ENCODE peak calls at places on chromosomes 16 and 17, in eight cellular contexts. One of them, this sample, is unnamed.
A peak's percentile ranks its signal among the peaks of the same experiment; 100 is the strongest.

GRCh38 chr16:31505483-31505882 is 2.7 kb downstream of the RUSF1 start:
- DNase-seq in astrocyte of the spinal cord: no peak
- DNase-seq in GM23248: no peak
- DNase-seq in adrenal gland: no peak
- DNase-seq in heart right ventricle: no peak
- DNase-seq in bronchial epithelial cell: no peak
- DNase-seq in cardiac fibroblast: no peak
- DNase-seq in fibroblast of pulmonary artery: no peak
- DNase-seq in this sample: no peak

GRCh38 chr16:17304814-17305169 is 166.0 kb downstream of the XYLT1 start:
- DNase-seq in astrocyte of the spinal cord: no peak
- DNase-seq in GM23248: no peak
- DNase-seq in adrenal gland: peak; percentile 67
- DNase-seq in heart right ventricle: no peak
- DNase-seq in bronchial epithelial cell: no peak
- DNase-seq in cardiac fibroblast: no peak
- DNase-seq in fibroblast of pulmonary artery: no peak
- DNase-seq in this sample: no peak

GRCh38 chr17:77140878-77141767 is at the start of gene SEC14L1:
- DNase-seq in astrocyte of the spinal cord: no peak
- DNase-seq in GM23248: peak; percentile 77
- DNase-seq in adrenal gland: peak; percentile 80
- DNase-seq in heart right ventricle: no peak
- DNase-seq in bronchial epithelial cell: no peak
- DNase-seq in cardiac fibroblast: peak; percentile 47
- DNase-seq in fibroblast of pulmonary artery: peak; percentile 54
- DNase-seq in this sample: no peak

GRCh38 chr16:89643769-89644300 is 13.7 kb downstream of the CHMP1A start:
- DNase-seq in astrocyte of the spinal cord: no peak
- DNase-seq in GM23248: no peak
- DNase-seq in adrenal gland: no peak
- DNase-seq in heart right ventricle: no peak
- DNase-seq in bronchial epithelial cell: no peak
- DNase-seq in cardiac fibroblast: no peak
- DNase-seq in fibroblast of pulmonary artery: no peak
- DNase-seq in this sample: no peak

GRCh38 chr17:42866631-42867575 is 15.9 kb downstream of the AOC3 start:
- DNase-seq in astrocyte of the spinal cord: no peak
- DNase-seq in GM23248: no peak
- DNase-seq in adrenal gland: no peak
- DNase-seq in heart right ventricle: no peak
- DNase-seq in bronchial epithelial cell: no peak
- DNase-seq in cardiac fibroblast: no peak
- DNase-seq in fibroblast of pulmonary artery: no peak
- DNase-seq in this sample: no peak

GRCh38 chr16:81366316-81366932 is 51.7 kb downstream of the GAN start:
- DNase-seq in astrocyte of the spinal cord: peak; percentile 60
- DNase-seq in GM23248: peak; percentile 70
- DNase-seq in adrenal gland: no peak
- DNase-seq in heart right ventricle: no peak
- DNase-seq in bronchial epithelial cell: peak; percentile 58
- DNase-seq in cardiac fibroblast: peak; percentile 73
- DNase-seq in fibroblast of pulmonary artery: peak; percentile 77
- DNase-seq in this sample: no peak

GRCh38 chr16:47460755-47461597 is at the start of the genes ITFG1 and PHKB:
- DNase-seq in astrocyte of the spinal cord: peak; percentile 95
- DNase-seq in GM23248: peak; percentile 96
- DNase-seq in adrenal gland: peak; percentile 94
- DNase-seq in heart right ventricle: peak; percentile 93
- DNase-seq in bronchial epithelial cell: peak; percentile 77
- DNase-seq in cardiac fibroblast: peak; percentile 93
- DNase-seq in fibroblast of pulmonary artery: peak; percentile 92
- DNase-seq in this sample: peak; percentile 25

GRCh38 chr16:55465077-55465896 is 13.7 kb upstream of the MMP2 start:
- DNase-seq in astrocyte of the spinal cord: peak; percentile 86
- DNase-seq in GM23248: peak; percentile 86
- DNase-seq in adrenal gland: peak; percentile 97
- DNase-seq in heart right ventricle: peak; percentile 87
- DNase-seq in bronchial epithelial cell: peak; percentile 70
- DNase-seq in cardiac fibroblast: peak; percentile 91
- DNase-seq in fibroblast of pulmonary artery: peak; percentile 90
- DNase-seq in this sample: no peak

GRCh38 chr16:57742543-57742942 is 7.0 kb downstream of the KATNB1 start:
- DNase-seq in astrocyte of the spinal cord: no peak
- DNase-seq in GM23248: no peak
- DNase-seq in adrenal gland: no peak
- DNase-seq in heart right ventricle: no peak
- DNase-seq in bronchial epithelial cell: no peak
- DNase-seq in cardiac fibroblast: no peak
- DNase-seq in fibroblast of pulmonary artery: no peak
- DNase-seq in this sample: no peak

GRCh38 chr17:57243171-57243622 is 13.1 kb upstream of the MSI2 start:
- DNase-seq in astrocyte of the spinal cord: peak; percentile 54
- DNase-seq in GM23248: peak; percentile 78
- DNase-seq in adrenal gland: peak; percentile 87
- DNase-seq in heart right ventricle: peak; percentile 63
- DNase-seq in bronchial epithelial cell: peak; percentile 53
- DNase-seq in cardiac fibroblast: peak; percentile 75
- DNase-seq in fibroblast of pulmonary artery: peak; percentile 79
- DNase-seq in this sample: no peak

GRCh38 chr16:86171329-86171728 is 272.4 kb downstream of the IRF8 start:
- DNase-seq in astrocyte of the spinal cord: no peak
- DNase-seq in GM23248: peak; percentile 38
- DNase-seq in adrenal gland: no peak
- DNase-seq in heart right ventricle: no peak
- DNase-seq in bronchial epithelial cell: no peak
- DNase-seq in cardiac fibroblast: peak; percentile 23
- DNase-seq in fibroblast of pulmonary artery: peak; percentile 6
- DNase-seq in this sample: peak; percentile 63

GRCh38 chr16:55386534-55387296 is 62.7 kb downstream of the IRX6 start:
- DNase-seq in astrocyte of the spinal cord: no peak
- DNase-seq in GM23248: no peak
- DNase-seq in adrenal gland: no peak
- DNase-seq in heart right ventricle: no peak
- DNase-seq in bronchial epithelial cell: peak; percentile 88
- DNase-seq in cardiac fibroblast: no peak
- DNase-seq in fibroblast of pulmonary artery: no peak
- DNase-seq in this sample: no peak

GRCh38 chr16:30797670-30798309 is 10.8 kb upstream of the ZNF629 start:
- DNase-seq in astrocyte of the spinal cord: no peak
- DNase-seq in GM23248: no peak
- DNase-seq in adrenal gland: no peak
- DNase-seq in heart right ventricle: no peak
- DNase-seq in bronchial epithelial cell: no peak
- DNase-seq in cardiac fibroblast: no peak
- DNase-seq in fibroblast of pulmonary artery: no peak
- DNase-seq in this sample: no peak

GRCh38 chr16:16075463-16076399 is 126.3 kb downstream of the ABCC1 start:
- DNase-seq in astrocyte of the spinal cord: no peak
- DNase-seq in GM23248: no peak
- DNase-seq in adrenal gland: peak; percentile 79
- DNase-seq in heart right ventricle: peak; percentile 29
- DNase-seq in bronchial epithelial cell: no peak
- DNase-seq in cardiac fibroblast: no peak
- DNase-seq in fibroblast of pulmonary artery: no peak
- DNase-seq in this sample: peak; percentile 31

GRCh38 chr16:66189951-66190350 is 176.5 kb upstream of the CDH5 start:
- DNase-seq in astrocyte of the spinal cord: peak; percentile 90
- DNase-seq in GM23248: peak; percentile 75
- DNase-seq in adrenal gland: no peak
- DNase-seq in heart right ventricle: no peak
- DNase-seq in bronchial epithelial cell: peak; percentile 88
- DNase-seq in cardiac fibroblast: peak; percentile 64
- DNase-seq in fibroblast of pulmonary artery: peak; percentile 63
- DNase-seq in this sample: no peak

GRCh38 chr17:61414936-61415251 is 15.3 kb downstream of the TBX2 start:
- DNase-seq in astrocyte of the spinal cord: no peak
- DNase-seq in GM23248: no peak
- DNase-seq in adrenal gland: no peak
- DNase-seq in heart right ventricle: no peak
- DNase-seq in bronchial epithelial cell: no peak
- DNase-seq in cardiac fibroblast: no peak
- DNase-seq in fibroblast of pulmonary artery: no peak
- DNase-seq in this sample: no peak

GRCh38 chr16:30650369-30651123 is at the start of gene PRR14:
- DNase-seq in astrocyte of the spinal cord: peak; percentile 100
- DNase-seq in GM23248: peak; percentile 99
- DNase-seq in adrenal gland: peak; percentile 100
- DNase-seq in heart right ventricle: peak; percentile 100
- DNase-seq in bronchial epithelial cell: peak; percentile 97
- DNase-seq in cardiac fibroblast: peak; percentile 100
- DNase-seq in fibroblast of pulmonary artery: peak; percentile 100
- DNase-seq in this sample: peak; percentile 89

GRCh38 chr16:22813223-22813945 is 578 bp upstream of the HS3ST2 start:
- DNase-seq in astrocyte of the spinal cord: peak; percentile 21
- DNase-seq in GM23248: peak; percentile 71
- DNase-seq in adrenal gland: peak; percentile 68
- DNase-seq in heart right ventricle: peak; percentile 31
- DNase-seq in bronchial epithelial cell: peak; percentile 76
- DNase-seq in cardiac fibroblast: peak; percentile 35
- DNase-seq in fibroblast of pulmonary artery: peak; percentile 27
- DNase-seq in this sample: no peak

GRCh38 chr16:79876332-79876730 is 275.8 kb upstream of the MAF start:
- DNase-seq in astrocyte of the spinal cord: no peak
- DNase-seq in GM23248: no peak
- DNase-seq in adrenal gland: no peak
- DNase-seq in heart right ventricle: no peak
- DNase-seq in bronchial epithelial cell: no peak
- DNase-seq in cardiac fibroblast: no peak
- DNase-seq in fibroblast of pulmonary artery: no peak
- DNase-seq in this sample: no peak

GRCh38 chr17:42042598-42043319 is 7.6 kb downstream of the C17orf113 start:
- DNase-seq in astrocyte of the spinal cord: no peak
- DNase-seq in GM23248: no peak
- DNase-seq in adrenal gland: no peak
- DNase-seq in heart right ventricle: no peak
- DNase-seq in bronchial epithelial cell: no peak
- DNase-seq in cardiac fibroblast: no peak
- DNase-seq in fibroblast of pulmonary artery: no peak
- DNase-seq in this sample: no peak

GRCh38 chr17:82939213-82940030 is 99.6 kb upstream of the ZNF750 start:
- DNase-seq in astrocyte of the spinal cord: no peak
- DNase-seq in GM23248: no peak
- DNase-seq in adrenal gland: no peak
- DNase-seq in heart right ventricle: no peak
- DNase-seq in bronchial epithelial cell: no peak
- DNase-seq in cardiac fibroblast: no peak
- DNase-seq in fibroblast of pulmonary artery: no peak
- DNase-seq in this sample: no peak

GRCh38 chr17:75950850-75951554 is 10.2 kb upstream of the FBF1 start:
- DNase-seq in astrocyte of the spinal cord: peak; percentile 53
- DNase-seq in GM23248: peak; percentile 30
- DNase-seq in adrenal gland: no peak
- DNase-seq in heart right ventricle: no peak
- DNase-seq in bronchial epithelial cell: no peak
- DNase-seq in cardiac fibroblast: no peak
- DNase-seq in fibroblast of pulmonary artery: peak; percentile 18
- DNase-seq in this sample: no peak

GRCh38 chr16:22206013-22206846 is at the start of gene EEF2K:
- DNase-seq in astrocyte of the spinal cord: peak; percentile 96
- DNase-seq in GM23248: peak; percentile 98
- DNase-seq in adrenal gland: peak; percentile 97
- DNase-seq in heart right ventricle: peak; percentile 90
- DNase-seq in bronchial epithelial cell: peak; percentile 86
- DNase-seq in cardiac fibroblast: peak; percentile 94
- DNase-seq in fibroblast of pulmonary artery: peak; percentile 97
- DNase-seq in this sample: peak; percentile 76

GRCh38 chr17:66507103-66507923 is 204.9 kb downstream of the PRKCA start:
- DNase-seq in astrocyte of the spinal cord: peak; percentile 87
- DNase-seq in GM23248: peak; percentile 91
- DNase-seq in adrenal gland: peak; percentile 74
- DNase-seq in heart right ventricle: no peak
- DNase-seq in bronchial epithelial cell: peak; percentile 77
- DNase-seq in cardiac fibroblast: peak; percentile 85
- DNase-seq in fibroblast of pulmonary artery: peak; percentile 78
- DNase-seq in this sample: no peak
- H3K4me3 ChIP-seq in astrocyte of the spinal cord: no peak overlapping the region
- H3K4me3 ChIP-seq in GM23248: peak overlapping the region; percentile 53
- H3K4me3 ChIP-seq in adrenal gland: no peak overlapping the region
- H3K4me3 ChIP-seq in heart right ventricle: no peak overlapping the region
- H3K4me3 ChIP-seq in bronchial epithelial cell: no peak overlapping the region
- H3K4me3 ChIP-seq in cardiac fibroblast: no peak overlapping the region
- H3K4me3 ChIP-seq in fibroblast of pulmonary artery: no peak overlapping the region
- H3K4me3 ChIP-seq in this sample: no peak overlapping the region

GRCh38 chr16:12590963-12591362 is 212.7 kb downstream of the CPPED1 start:
- DNase-seq in astrocyte of the spinal cord: no peak
- DNase-seq in GM23248: no peak
- DNase-seq in adrenal gland: no peak
- DNase-seq in heart right ventricle: no peak
- DNase-seq in bronchial epithelial cell: no peak
- DNase-seq in cardiac fibroblast: no peak
- DNase-seq in fibroblast of pulmonary artery: no peak
- DNase-seq in this sample: no peak
- H3K4me3 ChIP-seq in astrocyte of the spinal cord: no peak overlapping the region
- H3K4me3 ChIP-seq in GM23248: no peak overlapping the region
- H3K4me3 ChIP-seq in adrenal gland: no peak overlapping the region
- H3K4me3 ChIP-seq in heart right ventricle: no peak overlapping the region
- H3K4me3 ChIP-seq in bronchial epithelial cell: no peak overlapping the region
- H3K4me3 ChIP-seq in cardiac fibroblast: no peak overlapping the region
- H3K4me3 ChIP-seq in fibroblast of pulmonary artery: no peak overlapping the region
- H3K4me3 ChIP-seq in this sample: no peak overlapping the region

GRCh38 chr17:63489291-63489690 is 12.4 kb downstream of the ACE start:
- DNase-seq in astrocyte of the spinal cord: no peak
- DNase-seq in GM23248: no peak
- DNase-seq in adrenal gland: no peak
- DNase-seq in heart right ventricle: no peak
- DNase-seq in bronchial epithelial cell: no peak
- DNase-seq in cardiac fibroblast: no peak
- DNase-seq in fibroblast of pulmonary artery: no peak
- DNase-seq in this sample: no peak
- H3K4me3 ChIP-seq in astrocyte of the spinal cord: no peak overlapping the region
- H3K4me3 ChIP-seq in GM23248: no peak overlapping the region
- H3K4me3 ChIP-seq in adrenal gland: no peak overlapping the region
- H3K4me3 ChIP-seq in heart right ventricle: no peak overlapping the region
- H3K4me3 ChIP-seq in bronchial epithelial cell: no peak overlapping the region
- H3K4me3 ChIP-seq in cardiac fibroblast: no peak overlapping the region
- H3K4me3 ChIP-seq in fibroblast of pulmonary artery: no peak overlapping the region
- H3K4me3 ChIP-seq in this sample: no peak overlapping the region

GRCh38 chr17:45225051-45225700 is 3.5 kb downstream of the FMNL1 start:
- DNase-seq in astrocyte of the spinal cord: no peak
- DNase-seq in GM23248: no peak
- DNase-seq in adrenal gland: no peak
- DNase-seq in heart right ventricle: no peak
- DNase-seq in bronchial epithelial cell: peak; percentile 47
- DNase-seq in cardiac fibroblast: no peak
- DNase-seq in fibroblast of pulmonary artery: no peak
- DNase-seq in this sample: no peak

GRCh38 chr17:45225964-45226530 is 4.4 kb downstream of the FMNL1 start:
- DNase-seq in astrocyte of the spinal cord: no peak
- DNase-seq in GM23248: no peak
- DNase-seq in adrenal gland: peak; percentile 81
- DNase-seq in heart right ventricle: peak; percentile 71
- DNase-seq in bronchial epithelial cell: peak; percentile 39
- DNase-seq in cardiac fibroblast: peak; percentile 22
- DNase-seq in fibroblast of pulmonary artery: no peak
- DNase-seq in this sample: no peak

GRCh38 chr17:45222994-45223540 is 1.4 kb downstream of the FMNL1 start:
- DNase-seq in astrocyte of the spinal cord: no peak
- DNase-seq in GM23248: no peak
- DNase-seq in adrenal gland: no peak
- DNase-seq in heart right ventricle: no peak
- DNase-seq in bronchial epithelial cell: no peak
- DNase-seq in cardiac fibroblast: no peak
- DNase-seq in fibroblast of pulmonary artery: no peak
- DNase-seq in this sample: no peak

GRCh38 chr17:45223541-45224528 is 2.1 kb downstream of the FMNL1 start:
- DNase-seq in astrocyte of the spinal cord: no peak
- DNase-seq in GM23248: no peak
- DNase-seq in adrenal gland: no peak
- DNase-seq in heart right ventricle: no peak
- DNase-seq in bronchial epithelial cell: no peak
- DNase-seq in cardiac fibroblast: no peak
- DNase-seq in fibroblast of pulmonary artery: no peak
- DNase-seq in this sample: no peak

GRCh38 chr17:45224671-45225050 is 3.0 kb downstream of the FMNL1 start:
- DNase-seq in astrocyte of the spinal cord: no peak
- DNase-seq in GM23248: no peak
- DNase-seq in adrenal gland: no peak
- DNase-seq in heart right ventricle: no peak
- DNase-seq in bronchial epithelial cell: no peak
- DNase-seq in cardiac fibroblast: no peak
- DNase-seq in fibroblast of pulmonary artery: no peak
- DNase-seq in this sample: no peak
- H3K4me3 ChIP-seq in astrocyte of the spinal cord: no peak overlapping the region
- H3K4me3 ChIP-seq in GM23248: no peak overlapping the region
- H3K4me3 ChIP-seq in adrenal gland: no peak overlapping the region
- H3K4me3 ChIP-seq in heart right ventricle: no peak overlapping the region
- H3K4me3 ChIP-seq in bronchial epithelial cell: no peak overlapping the region
- H3K4me3 ChIP-seq in cardiac fibroblast: no peak overlapping the region
- H3K4me3 ChIP-seq in fibroblast of pulmonary artery: no peak overlapping the region
- H3K4me3 ChIP-seq in this sample: no peak overlapping the region